ENCODE peak calls at places on chromosomes 1 and 21, in six cellular contexts. E is HepG2, S is GM12878, G is K562, J is HCT116, K is H1. N is an unnamed sample.

GRCh38 chr1:180295999-180296398 is 65.9 kb downstream of the LHX4 start:
- DNase-seq in E (no peak), S (no peak), G (no peak), J (no peak), K (no peak), N (no peak)

GRCh38 chr1:56631901-56632300 is 13.2 kb upstream of the PRKAA2 start:
- DNase-seq in E (no peak), S (no peak), G (no peak), J (no peak), K (no peak), N (no peak)

GRCh38 chr1:100075773-100076172 is 57.0 kb downstream of the SASS6 start:
- DNase-seq in E (no peak), S (peak), G (no peak), J (no peak), K (no peak), N (no peak)

GRCh38 chr1:158286487-158286886 is 3.2 kb upstream of the CD1C start:
- DNase-seq in E (no peak), S (no peak), G (no peak), J (no peak), K (no peak), N (no peak)

GRCh38 chr1:12230549-12231275 is 882 bp downstream of the VPS13D start:
- DNase-seq in E (peak), S (no peak), G (peak), J (no peak), K (no peak), N (no peak)

GRCh38 chr1:101520302-101520701 is 283.5 kb downstream of the S1PR1 start:
- DNase-seq in E (peak), S (peak), G (peak), J (peak), K (peak), N (peak)

GRCh38 chr1:245179706-245180105 is 24.9 kb downstream of the KIF26B start:
- DNase-seq in E (no peak), S (no peak), G (no peak), J (no peak), K (no peak), N (no peak)

GRCh38 chr1:54982739-54983138 is 2.3 kb downstream of the TMEM61 start:
- DNase-seq in E (peak), S (no peak), G (no peak), J (peak), K (no peak), N (no peak)

GRCh38 chr1:31523012-31523411 is 53.3 kb upstream of the TINAGL1 start:
- DNase-seq in E (peak), S (no peak), G (no peak), J (peak), K (no peak), N (no peak)

GRCh38 chr1:175145899-175146298 is 46.7 kb downstream of the KIAA0040 start:
- DNase-seq in E (peak), S (no peak), G (no peak), J (no peak), K (no peak), N (no peak)

DNA sequence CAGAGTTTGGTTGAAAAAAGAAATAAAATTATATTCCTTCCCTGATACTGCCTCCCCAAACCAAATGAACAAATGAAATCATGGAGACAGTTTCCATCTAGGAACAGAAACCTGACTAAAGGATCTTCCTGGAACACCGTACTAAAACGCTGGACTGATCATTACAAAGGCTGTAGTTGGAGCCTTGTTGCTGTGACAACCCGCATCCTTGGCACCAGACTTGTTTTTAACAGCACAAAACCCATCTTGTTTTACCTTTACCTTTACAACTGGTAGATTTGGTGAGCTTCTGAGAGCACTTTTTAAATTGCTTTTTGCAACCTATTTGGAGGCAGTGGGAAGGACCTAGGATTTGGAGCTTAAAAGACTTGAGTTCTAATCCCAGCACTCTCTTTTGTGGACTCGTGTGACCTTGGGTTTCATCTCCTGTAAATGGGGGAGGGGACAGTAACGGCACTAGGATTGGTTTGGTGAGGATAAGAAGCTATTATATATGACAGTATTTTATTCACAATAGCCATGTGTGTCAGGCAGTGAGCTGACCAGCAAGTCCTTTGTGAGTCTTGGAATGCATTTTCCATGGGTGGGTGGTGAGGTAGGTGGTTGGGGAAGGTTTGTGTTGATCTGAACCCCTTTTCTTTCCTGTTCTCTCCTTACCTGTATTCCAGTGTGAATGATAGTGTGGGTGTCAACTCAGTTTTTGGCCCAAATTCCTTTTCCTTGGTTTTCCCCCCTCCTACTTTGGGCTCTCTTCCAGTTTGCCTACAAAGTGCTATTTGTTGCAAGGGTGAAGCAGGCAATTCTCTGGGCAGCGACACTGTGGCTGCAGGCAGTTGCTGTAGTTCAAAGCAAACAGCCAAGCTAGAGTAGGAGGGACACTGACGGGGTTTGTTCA is 12.6 kb downstream of the LRRC8D start:
- DNase-seq in E (peak), S (no peak), G (no peak), J (no peak), K (no peak), N (no peak)
- TF ChIP-seq ZNF274 in E (no peak), S (no peak), G (no peak), J (no peak), K (no peak), N (no peak)

GRCh38 chr21:37168666-37169065 is 95.6 kb downstream of the TTC3 start:
- DNase-seq in E (no peak), S (no peak), G (no peak), J (no peak), K (no peak), N (no peak)
- H3K4me3 ChIP-seq in E (no peak), S (no peak), G (no peak), J (no peak), K (no peak), N (no peak)

GRCh38 chr1:170567214-170567613 is 35.2 kb downstream of the GORAB start:
- DNase-seq in E (no peak), S (no peak), G (no peak), J (no peak), K (no peak), N (no peak)

GRCh38 chr1:170560681-170561285 is 28.8 kb downstream of the GORAB start:
- DNase-seq in E (no peak), S (no peak), G (no peak), J (no peak), K (no peak), N (no peak)

GRCh38 chr1:170559166-170559565 is 27.2 kb downstream of the GORAB start:
- DNase-seq in E (no peak), S (no peak), G (no peak), J (no peak), K (no peak), N (no peak)

GRCh38 chr1:170558731-170559130 is 26.8 kb downstream of the GORAB start:
- DNase-seq in E (no peak), S (no peak), G (no peak), J (no peak), K (no peak), N (no peak)

DNA sequence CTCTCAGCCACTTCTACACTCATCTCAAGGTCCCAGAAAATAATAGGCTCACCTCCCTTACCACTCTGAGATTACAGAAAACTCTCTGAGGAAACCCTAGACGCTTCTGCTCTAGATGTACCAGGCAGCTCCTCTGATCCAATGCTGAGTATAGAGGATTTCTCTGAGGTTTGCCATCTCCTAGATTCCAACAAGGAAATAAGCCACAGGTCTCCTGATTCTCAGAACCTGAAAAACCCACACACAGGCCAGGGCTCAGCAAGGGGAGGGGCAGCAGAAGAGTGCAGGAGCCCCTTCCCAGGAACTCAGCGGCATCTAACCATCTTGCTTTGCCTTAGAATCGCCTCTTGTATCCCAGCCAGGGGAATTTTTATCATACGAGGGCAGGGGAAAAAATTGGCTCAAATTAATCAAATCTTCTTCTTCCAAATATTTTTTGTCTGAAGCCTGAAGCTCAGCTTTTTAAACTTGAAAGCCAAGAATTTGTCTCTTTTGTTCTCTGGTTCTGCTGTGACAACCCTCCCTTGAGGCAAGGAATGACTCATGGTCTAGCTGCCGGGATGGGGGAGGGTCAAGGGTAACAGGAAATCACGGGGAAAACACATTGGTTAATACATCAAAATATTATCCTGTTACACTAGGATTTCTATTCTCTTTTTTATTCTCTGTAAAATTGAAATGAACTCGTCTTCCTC is 30.8 kb downstream of the GORAB start:
- DNase-seq in E (peak), S (peak), G (peak), J (peak), K (peak), N (peak)
- TF ChIP-seq ZNF274 in E (no peak), S (no peak), G (no peak), J (no peak), K (no peak), N (no peak)

GRCh38 chr21:41682719-41683179 is 84.1 kb downstream of the RIPK4 start:
- DNase-seq in E (no peak), S (no peak), G (no peak), J (no peak), K (no peak), N (no peak)

GRCh38 chr21:41685511-41686149 is 81.2 kb downstream of the RIPK4 start:
- DNase-seq in E (no peak), S (no peak), G (no peak), J (no peak), K (no peak), N (no peak)

GRCh38 chr21:41683815-41684214 is 83.0 kb downstream of the RIPK4 start:
- DNase-seq in E (peak), S (no peak), G (no peak), J (no peak), K (no peak), N (no peak)

GRCh38 chr21:41686664-41687063 is 80.2 kb downstream of the RIPK4 start:
- DNase-seq in E (peak), S (no peak), G (no peak), J (no peak), K (no peak), N (no peak)

GRCh38 chr21:41684381-41685245 is 82.2 kb downstream of the RIPK4 start:
- DNase-seq in E (peak), S (no peak), G (no peak), J (no peak), K (no peak), N (peak)
- H3K4me3 ChIP-seq in E (peak), S (no peak), G (no peak), J (no peak), K (no peak), N (no peak)

GRCh38 chr21:45987121-45987711 is 5.6 kb downstream of the COL6A1 start:
- DNase-seq in E (no peak), S (no peak), G (no peak), J (no peak), K (no peak), N (no peak)
- TF ChIP-seq ZNF274 in E (no peak), S (no peak), G (no peak), J (no peak), K (no peak), N (no peak)

GRCh38 chr1:44642255-44642654 is 32.0 kb downstream of the TMEM53 start:
- DNase-seq in E (no peak), S (no peak), G (no peak), J (no peak), K (no peak), N (no peak)
- H3K4me3 ChIP-seq in E (no peak), S (no peak), G (no peak), J (no peak), K (no peak), N (no peak)

GRCh38 chr1:40711465-40712404 is 20.2 kb downstream of the NFYC start:
- DNase-seq in E (peak), S (no peak), G (no peak), J (no peak), K (no peak), N (no peak)

GRCh38 chr1:40709802-40710278 is 18.3 kb downstream of the NFYC start:
- DNase-seq in E (no peak), S (no peak), G (no peak), J (no peak), K (no peak), N (no peak)

GRCh38 chr1:40710581-40711315 is 19.2 kb downstream of the NFYC start:
- DNase-seq in E (peak), S (no peak), G (no peak), J (no peak), K (no peak), N (no peak)

GRCh38 chr1:40708750-40709099 is 17.2 kb downstream of the NFYC start:
- DNase-seq in E (peak), S (no peak), G (peak), J (peak), K (no peak), N (peak)

DNA sequence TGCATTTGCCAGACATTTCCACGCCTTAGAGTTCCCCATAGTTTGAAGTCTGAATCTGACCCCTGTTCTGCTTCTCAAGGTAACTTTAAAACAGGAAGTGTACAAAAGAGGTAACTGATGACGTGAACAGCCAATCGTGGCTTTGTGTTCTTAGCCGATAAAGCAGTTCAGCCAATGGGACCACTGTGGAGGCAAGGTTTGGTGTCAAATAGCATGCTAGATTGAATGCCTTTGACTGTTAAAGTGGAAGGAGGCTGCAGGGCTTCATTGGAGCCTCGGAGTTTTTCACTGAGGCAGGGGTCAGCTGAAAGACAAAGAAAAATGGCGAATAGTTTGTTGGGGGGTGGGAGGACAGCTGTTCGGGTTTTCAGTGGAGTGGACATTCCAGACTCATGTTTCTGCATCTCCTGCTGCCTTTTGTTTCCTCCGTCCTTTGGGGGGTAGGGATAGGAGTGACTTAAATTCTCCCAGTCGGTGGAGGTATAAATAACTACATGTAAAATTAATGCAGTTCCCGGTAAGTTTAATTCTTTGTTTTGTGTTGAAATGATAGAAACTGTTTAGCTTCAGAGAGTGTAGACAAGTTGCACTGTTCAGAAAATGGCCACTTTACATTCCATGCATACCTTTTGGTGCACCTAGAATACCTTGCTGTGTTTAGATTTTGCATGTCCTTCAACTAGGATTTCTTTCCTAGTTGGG is 17.7 kb downstream of the NFYC start:
- DNase-seq in E (peak), S (peak), G (peak), J (peak), K (peak), N (peak)
- TF ChIP-seq ZNF274 in E (no peak), S (no peak), G (no peak), J (no peak), K (no peak), N (no peak)

DNA sequence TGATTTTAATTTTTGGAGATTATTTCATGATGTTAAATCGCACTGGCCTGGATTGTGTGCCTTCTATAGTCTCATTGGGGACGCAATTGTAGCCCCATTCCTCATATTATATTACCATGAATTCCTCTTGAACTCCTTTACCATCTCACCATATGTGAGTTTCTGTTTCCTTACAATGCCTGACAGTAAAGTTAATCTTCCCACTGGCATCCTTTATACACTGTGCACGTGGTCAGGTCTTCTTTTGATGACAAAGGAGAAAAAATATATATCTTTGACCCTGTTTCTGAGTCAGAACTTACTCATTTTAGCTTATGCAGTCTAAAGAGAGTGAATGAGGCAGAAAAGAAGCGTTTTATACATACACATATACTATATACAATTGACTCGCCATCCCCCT is 774 bp upstream of the ABL2 start:
- DNase-seq in E (no peak), S (no peak), G (no peak), J (no peak), K (no peak), N (no peak)
- H3K4me3 ChIP-seq in E (peak), S (peak), G (peak), J (peak), K (peak), N (peak)

DNA sequence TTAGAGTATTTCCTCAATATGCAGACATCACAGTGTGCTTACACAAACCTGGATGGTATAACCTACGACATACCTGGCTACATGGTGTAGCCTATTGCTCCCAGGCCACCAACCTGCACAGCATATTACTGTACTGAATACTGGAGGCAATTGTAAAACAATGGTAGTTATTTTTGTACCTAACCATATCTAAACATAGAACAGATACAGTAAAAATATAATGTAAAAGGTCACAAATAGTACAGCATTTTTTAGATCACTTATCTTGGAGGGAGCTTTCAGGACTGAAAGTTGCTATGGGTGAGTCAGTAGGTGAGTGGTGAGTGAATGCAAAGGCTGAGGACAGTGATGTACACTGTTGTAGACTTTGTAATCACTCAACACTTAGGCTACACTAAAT is 492.3 kb downstream of the MRPL39 start:
- DNase-seq in E (no peak), S (peak), G (no peak), J (no peak), K (no peak), N (no peak)
- TF ChIP-seq ZNF274 in E (no peak), S (no peak), G (no peak), J (no peak), K (no peak), N (no peak)

DNA sequence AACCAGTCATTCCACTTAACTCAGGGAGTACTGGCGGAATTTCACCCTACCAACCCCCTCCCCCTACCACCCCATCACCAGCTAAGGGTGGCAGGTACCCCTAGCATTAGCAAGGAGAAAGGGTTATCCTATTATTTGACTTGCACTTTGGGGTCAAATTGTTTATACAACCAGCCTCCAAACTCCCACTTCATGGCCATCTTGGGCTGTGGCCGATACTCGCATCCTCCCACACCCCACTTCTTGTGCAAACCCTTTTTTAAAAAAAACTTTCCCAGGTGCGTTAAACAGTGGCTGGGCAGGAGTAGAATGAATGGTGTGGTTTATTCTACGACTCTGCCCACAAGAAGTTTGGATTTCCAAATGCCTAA is 710 bp upstream of the MRPL24 start:
- DNase-seq in E (no peak), S (no peak), G (no peak), J (no peak), K (no peak), N (no peak)
- H3K4me3 ChIP-seq in E (no peak), S (peak), G (peak), J (peak), K (no peak), N (peak)